ENCODE peak calls at places on chromosomes 12 and 14, in six cellular contexts. H is suprapubic skin, A is cardiac muscle cell, M is psoas muscle, W is bronchial epithelial cell, U is fibroblast of mammary gland. C is an unnamed sample.

GRCh38 chr12:116266220-116266619 is 11.3 kb downstream of the MED13L start:
- DNase-seq in H (no peak), A (peak), M (no peak), W (peak), U (no peak), C (no peak)

GRCh38 chr12:54040648-54041047 is 7.8 kb downstream of the HOXC5 start:
- DNase-seq in H (no peak), A (no peak), M (no peak), W (no peak), U (no peak), C (no peak)

GRCh38 chr12:12909228-12909994 is 18.0 kb downstream of the GPRC5A start:
- DNase-seq in H (no peak), A (no peak), M (no peak), W (no peak), U (no peak), C (no peak)

GRCh38 chr14:63006515-63006914 is 38.7 kb downstream of the KCNH5 start:
- DNase-seq in H (no peak), A (no peak), M (no peak), W (no peak), U (no peak), C (no peak)

GRCh38 chr12:64252708-64253107 is 30.6 kb upstream of the KICS2 start:
- DNase-seq in H (no peak), A (no peak), M (no peak), W (peak), U (peak), C (no peak)

GRCh38 chr14:67622675-67623074 is 3.0 kb downstream of the ARG2 start:
- DNase-seq in H (no peak), A (peak), M (no peak), W (peak), U (peak), C (no peak)

GRCh38 chr14:81729622-81730021 is 196.0 kb upstream of the SEL1L start:
- DNase-seq in H (no peak), A (no peak), M (no peak), W (no peak), U (no peak), C (no peak)

GRCh38 chr12:77893918-77894317 is 63.2 kb downstream of the NAV3 start:
- DNase-seq in H (no peak), A (no peak), M (no peak), W (peak), U (peak), C (no peak)

GRCh38 chr14:103541944-103542544 is 13.0 kb downstream of the TRMT61A start:
- DNase-seq in H (no peak), A (no peak), M (peak), W (no peak), U (no peak), C (no peak)

GRCh38 chr12:128137140-128137539 is 129.8 kb upstream of the TMEM132C start:
- DNase-seq in H (no peak), A (no peak), M (no peak), W (no peak), U (no peak), C (no peak)

DNA sequence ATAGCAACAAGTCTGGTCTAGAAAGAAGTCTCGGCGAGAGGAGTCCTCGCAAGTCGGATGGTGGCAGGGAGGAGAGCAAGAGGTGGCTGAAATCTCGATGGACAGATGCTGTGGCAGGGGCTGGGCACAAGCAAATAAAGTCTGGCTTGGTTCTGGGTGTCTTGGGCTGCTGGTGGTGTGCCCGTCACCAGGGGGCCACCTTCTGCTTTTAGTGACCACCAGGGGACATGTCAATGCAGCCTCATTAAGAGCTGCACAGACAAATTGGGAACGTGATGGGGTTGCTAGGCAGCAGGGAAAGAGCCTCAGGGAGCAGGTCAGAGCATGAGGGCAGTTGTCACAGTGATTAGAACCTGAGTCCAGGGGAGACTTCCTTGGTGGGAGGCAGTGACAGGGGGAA is 43.9 kb downstream of the LRRC74A start:
- DNase-seq in H (no peak), A (peak), M (no peak), W (no peak), U (no peak), C (no peak)
- TF ChIP-seq CTCF in H (no peak), A (no peak), M (no peak), W (no peak), U (no peak), C (no peak)

GRCh38 chr12:129193263-129193871 is 340.1 kb downstream of the GLT1D1 start:
- DNase-seq in H (no peak), A (no peak), M (no peak), W (peak), U (peak), C (no peak)

GRCh38 chr12:129185855-129186254 is 332.6 kb downstream of the GLT1D1 start:
- DNase-seq in H (no peak), A (no peak), M (no peak), W (no peak), U (no peak), C (no peak)

GRCh38 chr12:129186952-129187351 is 333.7 kb downstream of the GLT1D1 start:
- DNase-seq in H (no peak), A (no peak), M (no peak), W (no peak), U (no peak), C (no peak)

GRCh38 chr12:129195081-129195480 is 341.8 kb downstream of the GLT1D1 start:
- DNase-seq in H (no peak), A (no peak), M (no peak), W (no peak), U (no peak), C (no peak)

DNA sequence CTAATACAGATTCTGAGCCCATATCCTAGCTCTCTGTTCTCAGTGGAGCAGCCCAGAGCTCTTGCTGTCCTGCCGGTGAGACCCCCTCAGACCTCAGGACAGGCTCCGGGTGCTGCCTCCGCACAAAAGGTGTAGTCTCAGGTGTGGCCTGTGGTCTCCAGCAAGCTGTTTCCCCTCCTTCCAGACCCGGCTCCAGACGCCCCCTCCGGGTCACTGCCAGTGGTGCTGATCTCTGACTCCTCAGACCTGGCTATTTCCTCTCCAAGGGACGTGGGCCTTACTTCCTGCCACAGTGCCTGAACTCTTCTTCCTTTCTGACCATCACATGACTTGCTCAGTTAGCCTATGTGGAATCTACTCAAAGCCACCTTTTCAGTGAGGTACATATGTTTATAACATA is 337.5 kb downstream of the GLT1D1 start:
- DNase-seq in H (no peak), A (peak), M (no peak), W (no peak), U (no peak), C (no peak)
- TF ChIP-seq CTCF in H (no peak), A (no peak), M (no peak), W (no peak), U (no peak), C (no peak)

GRCh38 chr12:123388218-123388947 is 4.5 kb downstream of the KMT5A start:
- DNase-seq in H (peak), A (peak), M (peak), W (peak), U (peak), C (peak)

GRCh38 chr12:123382684-123383083 is 1.2 kb upstream of the KMT5A start:
- DNase-seq in H (no peak), A (no peak), M (no peak), W (no peak), U (no peak), C (no peak)

GRCh38 chr12:123384994-123385376 is 1.1 kb downstream of the KMT5A start:
- DNase-seq in H (no peak), A (no peak), M (no peak), W (peak), U (peak), C (no peak)

GRCh38 chr12:123387508-123388217 is 3.7 kb downstream of the KMT5A start:
- DNase-seq in H (no peak), A (peak), M (no peak), W (no peak), U (no peak), C (no peak)

GRCh38 chr12:123384318-123384993 is 524 bp downstream of the KMT5A start:
- DNase-seq in H (no peak), A (peak), M (no peak), W (no peak), U (no peak), C (no peak)
- TF ChIP-seq CTCF in H (no peak), A (no peak), M (no peak), W (no peak), U (no peak), C (no peak)

GRCh38 chr12:51889216-51890134 is 1.6 kb downstream of the ANKRD33 start:
- DNase-seq in H (no peak), A (no peak), M (no peak), W (no peak), U (no peak), C (peak)
- TF ChIP-seq CTCF in H (no peak), A (peak), M (no peak), W (no peak), U (peak), C (no peak)

GRCh38 chr12:68237068-68237467 is 11.5 kb upstream of the IL26 start:
- DNase-seq in H (no peak), A (no peak), M (no peak), W (no peak), U (no peak), C (no peak)
- TF ChIP-seq CTCF in H (no peak), A (peak), M (no peak), W (no peak), U (peak), C (no peak)

GRCh38 chr14:24279301-24280186 is 8.1 kb upstream of the RABGGTA start:
- DNase-seq in H (no peak), A (no peak), M (no peak), W (peak), U (peak), C (no peak)
- TF ChIP-seq CTCF in H (no peak), A (peak), M (no peak), W (peak), U (no peak), C (no peak)

DNA sequence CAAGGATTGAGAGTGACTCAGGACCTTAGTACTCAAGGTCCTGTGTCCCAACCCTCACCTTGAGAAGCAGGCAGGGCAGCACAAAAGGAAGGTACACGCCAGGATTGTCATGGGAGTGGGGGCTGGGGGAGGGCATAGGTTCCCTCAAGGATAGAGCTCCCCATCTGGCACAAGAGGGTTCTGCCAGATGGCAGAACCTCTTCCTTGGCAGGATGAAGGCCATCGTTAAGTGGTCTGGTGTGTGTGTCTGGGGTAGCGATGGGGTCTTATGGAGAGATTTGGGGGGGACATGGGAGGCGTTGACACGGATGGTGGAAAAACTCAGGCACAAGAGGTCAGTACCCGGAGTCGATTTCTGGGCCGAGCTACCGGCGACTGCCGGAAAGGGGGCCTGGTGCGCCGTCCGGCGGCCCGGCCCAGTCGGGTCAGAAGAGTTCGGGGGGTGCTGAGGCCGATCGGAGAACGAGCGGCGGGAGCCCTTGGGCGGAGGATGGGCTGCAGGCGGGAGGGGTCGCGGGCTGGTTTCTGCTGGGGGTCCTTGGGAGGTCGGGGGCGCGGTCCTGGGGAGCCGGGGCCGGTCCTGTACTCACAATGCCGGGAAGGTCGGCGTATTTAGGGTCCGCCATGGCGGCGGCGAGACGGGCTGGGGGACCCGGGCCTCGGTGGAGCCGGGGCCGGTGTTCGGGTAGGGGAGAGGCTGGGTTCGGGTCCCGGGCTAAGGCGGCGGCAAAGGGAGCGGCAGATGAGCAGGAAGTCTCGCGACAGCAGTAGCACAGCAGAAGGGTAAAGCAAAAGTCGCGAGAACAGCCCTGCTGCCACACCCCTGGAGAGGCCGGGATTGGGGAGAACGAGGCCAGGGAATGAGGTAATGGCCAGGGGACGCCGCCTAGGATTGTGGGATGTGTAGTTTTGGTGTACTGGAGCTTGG is at the start of gene DCTN2:
- DNase-seq in H (peak), A (peak), M (peak), W (peak), U (peak), C (peak)
- TF ChIP-seq CTCF in H (no peak), A (peak), M (no peak), W (peak), U (no peak), C (no peak)

GRCh38 chr14:104730504-104730903 is 6.5 kb downstream of the ADSS1 start:
- DNase-seq in H (no peak), A (no peak), M (no peak), W (no peak), U (no peak), C (no peak)

GRCh38 chr14:104732355-104732804 is 8.4 kb downstream of the ADSS1 start:
- DNase-seq in H (no peak), A (no peak), M (peak), W (peak), U (no peak), C (no peak)

GRCh38 chr14:104729835-104730181 is 5.8 kb downstream of the ADSS1 start:
- DNase-seq in H (no peak), A (no peak), M (no peak), W (no peak), U (no peak), C (no peak)

GRCh38 chr14:104731925-104732294 is 7.9 kb downstream of the ADSS1 start:
- DNase-seq in H (no peak), A (no peak), M (no peak), W (no peak), U (no peak), C (no peak)

DNA sequence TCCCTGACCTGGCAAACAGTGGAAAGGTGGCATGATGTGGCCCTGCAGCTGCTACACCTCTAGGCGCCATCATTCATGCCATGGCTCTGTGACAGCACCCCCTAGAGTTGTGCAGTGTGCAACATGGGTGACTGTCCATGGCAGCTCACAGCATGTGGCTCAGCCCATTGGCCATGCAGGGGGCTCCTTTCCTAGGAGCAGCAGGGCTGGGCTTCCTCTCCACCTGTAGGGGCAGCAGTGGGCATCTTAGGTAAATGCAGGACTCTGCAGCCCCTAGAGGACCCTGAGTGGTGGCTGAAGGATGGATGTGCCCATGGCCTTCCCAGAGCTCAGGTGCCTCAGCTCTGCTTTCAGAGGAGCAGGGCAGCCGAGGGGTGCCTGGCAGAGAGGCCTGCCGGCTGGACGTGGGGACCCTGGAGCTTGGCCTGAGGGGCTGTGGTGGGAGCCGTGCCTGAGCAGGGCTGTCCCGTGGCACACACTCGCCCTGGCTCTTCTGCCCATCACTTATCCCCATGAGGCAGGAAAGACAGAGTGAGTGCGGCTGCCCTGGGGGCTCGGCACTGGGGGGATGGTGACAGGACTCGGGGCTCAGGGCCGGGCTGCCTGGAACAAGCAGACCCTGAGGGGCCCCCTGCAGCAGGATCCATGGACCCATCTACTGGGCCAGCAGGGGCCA is 7.4 kb downstream of the ADSS1 start:
- DNase-seq in H (no peak), A (peak), M (no peak), W (no peak), U (no peak), C (no peak)
- TF ChIP-seq CTCF in H (no peak), A (peak), M (peak), W (peak), U (peak), C (no peak)

DNA sequence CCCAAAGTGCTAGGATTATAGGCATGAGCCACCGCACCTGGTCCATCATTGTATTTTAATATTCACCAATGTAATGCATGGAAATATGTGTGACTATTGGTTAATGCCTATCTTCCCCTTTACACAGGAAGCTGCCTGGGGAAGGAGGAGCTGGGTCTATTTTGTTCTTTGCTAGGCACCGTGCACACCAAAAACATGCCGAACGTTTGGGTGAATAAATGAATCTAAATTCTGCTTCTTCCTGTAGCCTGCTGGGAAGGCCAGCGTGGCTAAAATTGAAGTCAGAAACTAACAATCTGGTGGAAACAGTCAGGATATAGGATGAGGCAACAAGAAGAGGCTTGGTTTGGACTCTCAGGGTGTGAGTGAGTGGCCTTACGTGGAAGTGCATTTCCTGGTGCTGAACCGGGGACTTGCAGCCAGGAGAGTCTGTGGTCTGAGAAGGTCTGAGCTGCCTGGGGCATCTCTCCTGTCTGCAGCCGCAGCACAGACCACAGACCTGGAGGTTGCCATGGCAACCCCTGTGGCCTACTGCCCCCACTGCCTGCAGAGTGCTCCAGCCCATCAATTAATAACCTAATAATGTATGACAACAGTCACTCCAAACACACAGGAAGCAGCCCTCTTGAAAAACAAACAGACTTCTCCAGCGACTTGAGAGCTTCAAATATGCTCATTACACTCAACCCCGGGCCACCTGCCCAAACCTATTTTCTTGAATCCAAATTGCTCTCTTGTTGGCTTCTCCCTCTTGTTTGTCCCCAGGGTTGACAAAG is 5.5 kb upstream of the GPR68 start:
- DNase-seq in H (no peak), A (no peak), M (no peak), W (no peak), U (no peak), C (no peak)
- TF ChIP-seq CTCF in H (no peak), A (no peak), M (no peak), W (no peak), U (no peak), C (no peak)

GRCh38 chr14:71529855-71530254 is 402.4 kb upstream of the RGS6 start:
- DNase-seq in H (no peak), A (no peak), M (peak), W (no peak), U (peak), C (no peak)
- TF ChIP-seq CTCF in H (no peak), A (no peak), M (no peak), W (no peak), U (no peak), C (no peak)